ENCODE peak calls at places on chromosomes 13 and 19, in eight cellular contexts. N, V, Q, Y, D, I, W and S are unnamed samples.

GRCh38 chr19:751501-752341 is 809 bp downstream of the MISP start:
- DNase-seq in V (peak), Q (no peak), D (peak), W (peak), N (peak), I (peak), Y (no peak), S (peak)

GRCh38 chr19:12782174-12782423 is 6.7 kb upstream of the HOOK2 start:
- DNase-seq in W (no peak), D (no peak), V (no peak), Y (no peak), Q (no peak), N (no peak), I (no peak), S (no peak)

GRCh38 chr19:3114018-3114726 is 20.0 kb downstream of the GNA11 start:
- DNase-seq in W (no peak), Q (no peak), I (no peak), V (no peak), Y (no peak), N (no peak), D (no peak), S (no peak)

GRCh38 chr19:6423499-6424189 is 967 bp downstream of the KHSRP start:
- DNase-seq in D (peak), Q (peak), Y (no peak), W (peak), N (peak), V (peak), I (no peak), S (peak)

GRCh38 chr19:16303755-16304154 is 20.9 kb upstream of the KLF2 start:
- DNase-seq in D (peak), Q (no peak), Y (no peak), W (no peak), V (no peak), N (no peak), I (no peak), S (no peak)

GRCh38 chr19:799076-799881 is 2.0 kb downstream of the PTBP1 start:
- DNase-seq in D (peak), V (peak), Y (no peak), N (no peak), W (peak), I (no peak), Q (no peak), S (peak)

GRCh38 chr13:54852831-54853230 is 1824.2 kb downstream of the OLFM4 start:
- DNase-seq in W (no peak), Q (no peak), N (no peak), D (no peak), Y (no peak), I (no peak), V (no peak), S (no peak)

GRCh38 chr19:2986951-2987491 is 9.7 kb downstream of the TLE6 start:
- DNase-seq in N (no peak), Q (no peak), V (no peak), D (no peak), I (no peak), Y (no peak), W (no peak), S (no peak)

GRCh38 chr19:6811906-6812305 is 39.4 kb downstream of the VAV1 start:
- DNase-seq in D (peak), Q (no peak), I (no peak), Y (peak), N (peak), V (peak), W (no peak), S (peak)

GRCh38 chr13:99379856-99380255 is 72.7 kb upstream of the GPR183 start:
- DNase-seq in I (no peak), Y (no peak), V (no peak), N (no peak), W (no peak), D (no peak), Q (no peak), S (no peak)

GRCh38 chr13:64505511-64505910 is 2724.6 kb downstream of the PCDH9 start:
- DNase-seq in Q (no peak), D (no peak), V (peak), I (no peak), Y (no peak), N (peak), W (no peak), S (peak)

GRCh38 chr19:53871448-53871847 is 3.8 kb downstream of the MYADM start:
- DNase-seq in V (no peak), I (no peak), Y (no peak), Q (no peak), N (no peak), D (no peak), W (no peak), S (no peak)

GRCh38 chr13:23344923-23345322 is 88.6 kb downstream of the SACS start:
- DNase-seq in Q (no peak), D (no peak), V (no peak), W (no peak), N (no peak), Y (no peak), I (no peak), S (no peak)

GRCh38 chr13:34721631-34722144 is 220.4 kb upstream of the NBEA start:
- DNase-seq in Y (no peak), I (no peak), W (no peak), V (no peak), N (no peak), D (no peak), Q (no peak), S (no peak)

GRCh38 chr19:13058951-13059660 is 43.6 kb downstream of the LYL1 start:
- DNase-seq in Y (no peak), N (no peak), D (no peak), I (no peak), W (no peak), Q (no peak), V (no peak), S (no peak)

GRCh38 chr19:6679139-6679538 is 9.2 kb upstream of the TNFSF14 start:
- DNase-seq in V (no peak), D (no peak), W (no peak), N (no peak), Q (no peak), I (no peak), Y (no peak), S (no peak)

GRCh38 chr13:80452279-80452678 is 111.4 kb upstream of the SPRY2 start:
- DNase-seq in I (no peak), V (no peak), W (no peak), Q (no peak), D (peak), N (no peak), Y (no peak), S (no peak)

GRCh38 chr13:109672545-109672944 is 113.8 kb downstream of the IRS2 start:
- DNase-seq in V (no peak), I (no peak), Y (no peak), W (no peak), N (no peak), D (no peak), Q (no peak), S (no peak)

GRCh38 chr19:6772028-6772865 is at the start of gene VAV1:
- DNase-seq in I (peak), Y (no peak), Q (peak), W (peak), N (no peak), V (no peak), D (no peak), S (no peak)

GRCh38 chr19:48918801-48919247 is 14.7 kb upstream of the DHDH start:
- DNase-seq in N (no peak), Q (no peak), W (no peak), I (no peak), D (no peak), Y (no peak), V (no peak), S (no peak)

GRCh38 chr19:39110263-39110967 is 15.2 kb upstream of the PAK4 start:
- DNase-seq in W (peak), Q (peak), I (peak), D (peak), N (no peak), Y (peak), V (no peak), S (no peak)

GRCh38 chr19:32165176-32165575 is 180.2 kb upstream of the ZNF507 start:
- DNase-seq in Q (no peak), D (no peak), Y (no peak), W (no peak), N (no peak), I (no peak), V (no peak), S (no peak)

GRCh38 chr19:927044-927706 is 1.3 kb downstream of the ARID3A start:
- DNase-seq in V (no peak), I (peak), Q (no peak), Y (no peak), D (no peak), W (peak), N (no peak), S (no peak)

GRCh38 chr13:23087884-23088283 is 92.9 kb upstream of the SGCG start:
- DNase-seq in W (no peak), Q (no peak), D (peak), N (no peak), I (no peak), Y (peak), V (peak), S (no peak)

GRCh38 chr13:44045179-44045562 is 165.5 kb downstream of the LACC1 start:
- DNase-seq in Y (peak), I (no peak), W (no peak), Q (no peak), N (no peak), V (no peak), D (no peak), S (no peak)

GRCh38 chr19:41175825-41176734 is 16.9 kb upstream of the CYP2S1 start:
- DNase-seq in W (peak), V (peak), Y (no peak), I (peak), N (peak), D (peak), Q (no peak), S (peak)

GRCh38 chr19:13974073-13974472 is 21.8 kb downstream of the DCAF15 start:
- DNase-seq in D (no peak), Y (peak), W (no peak), Q (no peak), I (peak), V (no peak), N (no peak), S (peak)

GRCh38 chr13:46127336-46128023 is 22.6 kb upstream of the CPB2 start:
- DNase-seq in I (no peak), N (no peak), Q (no peak), W (no peak), Y (no peak), D (no peak), V (no peak), S (no peak)

GRCh38 chr13:103931885-103932284 is 865.7 kb upstream of the SLC10A2 start:
- DNase-seq in Q (no peak), V (no peak), N (no peak), Y (no peak), W (no peak), D (no peak), I (no peak), S (no peak)

GRCh38 chr13:102913924-102914628 is 68.2 kb downstream of the ERCC5 start:
- DNase-seq in N (no peak), D (peak), Q (no peak), I (peak), V (peak), Y (no peak), W (no peak), S (peak)

GRCh38 chr13:60627071-60627686 is 230.2 kb downstream of the TDRD3 start:
- DNase-seq in Q (no peak), I (no peak), Y (no peak), D (peak), V (peak), N (no peak), W (no peak), S (no peak)

GRCh38 chr13:101035119-101035620 is 360.6 kb upstream of the TMTC4 start:
- DNase-seq in W (no peak), Q (no peak), I (no peak), N (no peak), Y (no peak), D (no peak), V (no peak), S (no peak)